ENCODE peak calls at places on chromosome 12, in four cellular contexts. K is HCT116, W is adrenal gland, X is lower leg skin. B is an unnamed sample.

GRCh38 chr12:67501362-67501761 is 147.2 kb upstream of the DYRK2 start:
- DNase-seq in K (no peak), W (no peak), X (no peak), B (no peak)

GRCh38 chr12:12506541-12506940 is 56.1 kb downstream of the DUSP16 start:
- DNase-seq in K (no peak), W (no peak), X (no peak), B (no peak)

GRCh38 chr12:27123642-27124041 is 41.3 kb upstream of the C12orf71 start:
- DNase-seq in W (no peak), X (no peak), K (no peak), B (no peak)

GRCh38 chr12:52268212-52268611 is 6.2 kb upstream of the KRT86 start:
- DNase-seq in K (no peak), W (peak), X (peak), B (no peak)

GRCh38 chr12:32002848-32003493 is 43.8 kb downstream of the RESF1 start:
- DNase-seq in K (no peak), X (no peak), W (no peak), B (no peak)

GRCh38 chr12:131105736-131106356 is 152.1 kb downstream of the ADGRD1 start:
- DNase-seq in X (peak), W (no peak), K (no peak), B (no peak)

GRCh38 chr12:130929363-130929762 is 24.3 kb upstream of the ADGRD1 start:
- DNase-seq in W (no peak), X (no peak), K (no peak), B (no peak)

GRCh38 chr12:47361389-47362031 is 281.8 kb upstream of the AMIGO2 start:
- DNase-seq in W (peak), K (no peak), X (no peak), B (no peak)

GRCh38 chr12:72622556-72622955 is 350.4 kb downstream of the TRHDE start:
- DNase-seq in X (no peak), W (no peak), K (no peak), B (no peak)

GRCh38 chr12:6961695-6962284 is 8.7 kb downstream of the PHB2 start:
- DNase-seq in K (peak), W (peak), X (peak), B (peak)
- TF ChIP-seq POLR2A in K (no peak), W (no peak), X (no peak), B (no peak)

DNA sequence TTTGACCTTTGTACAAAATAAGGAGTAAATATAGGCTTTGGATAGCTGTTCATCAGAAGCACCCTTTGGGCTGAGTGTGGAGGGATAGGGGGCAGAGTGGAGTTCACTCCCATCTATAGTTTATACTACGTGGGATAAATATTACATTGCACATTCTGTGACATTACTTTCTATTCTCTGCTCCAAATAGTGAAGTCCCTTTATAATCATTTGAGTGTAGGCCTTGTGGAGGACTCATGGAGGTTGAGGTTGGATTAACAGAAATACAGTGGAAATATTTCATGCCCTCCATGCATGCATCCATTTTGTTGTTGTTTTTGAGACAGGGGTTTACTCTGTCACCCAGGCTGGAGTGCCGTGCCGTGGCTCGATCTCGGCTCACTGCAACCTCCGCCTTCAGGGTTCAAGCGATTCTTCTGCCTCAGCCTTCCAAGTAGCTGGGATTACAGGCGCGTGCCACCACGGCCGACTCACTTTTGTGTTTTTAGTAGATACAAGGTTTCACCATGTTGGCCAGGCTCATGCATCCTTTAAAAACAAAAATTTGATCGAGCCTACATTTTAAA is 1.4 kb downstream of the CHPT1 start:
- DNase-seq in K (no peak), W (peak), X (no peak), B (peak)
- TF ChIP-seq CTCF in K (peak), W (no peak), X (no peak), B (no peak)

GRCh38 chr12:51009038-51009437 is 17.1 kb downstream of the SLC11A2 start:
- DNase-seq in K (no peak), X (peak), W (peak), B (peak)
- TF ChIP-seq POLR2A in K (no peak), X (no peak), W (no peak), B (no peak)

GRCh38 chr12:83954939-83955601 is 957.5 kb downstream of the SLC6A15 start:
- DNase-seq in K (peak), X (no peak), W (no peak), B (no peak)
- TF ChIP-seq CTCF in K (peak), X (no peak), W (no peak), B (no peak)

GRCh38 chr12:74539765-74540526 is 2.3 kb downstream of the ATXN7L3B start:
- DNase-seq in X (no peak), K (no peak), W (no peak), B (peak)
- TF ChIP-seq POLR2A in X (no peak), K (no peak), W (no peak), B (no peak)

GRCh38 chr12:121048442-121048841 is 9.4 kb upstream of the OASL start:
- DNase-seq in K (no peak), X (no peak), W (no peak), B (no peak)
- TF ChIP-seq CTCF in K (no peak), X (no peak), W (no peak), B (no peak)

DNA sequence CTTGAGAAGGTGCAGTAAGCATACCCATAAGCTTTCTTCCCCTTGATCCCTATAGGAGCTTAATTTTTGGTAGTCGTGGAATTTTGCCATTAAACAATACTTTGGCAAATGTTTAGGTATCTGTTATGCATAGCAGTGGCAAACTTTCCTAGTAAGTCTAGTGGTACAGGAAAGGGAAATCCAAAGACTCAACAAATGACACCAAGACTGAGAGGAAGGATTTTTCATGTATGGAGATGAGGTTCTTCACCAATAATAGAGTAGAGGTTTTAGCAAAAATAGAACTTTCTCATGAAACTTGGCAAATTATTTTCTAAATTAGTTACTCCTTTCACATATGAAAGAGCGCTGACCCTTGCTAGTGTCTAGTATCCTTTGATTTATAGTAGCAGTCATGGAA is 2.8 kb downstream of the EID3 start:
- DNase-seq in X (no peak), K (no peak), W (no peak), B (no peak)
- TF ChIP-seq POLR2A in X (no peak), K (no peak), W (no peak), B (no peak)

DNA sequence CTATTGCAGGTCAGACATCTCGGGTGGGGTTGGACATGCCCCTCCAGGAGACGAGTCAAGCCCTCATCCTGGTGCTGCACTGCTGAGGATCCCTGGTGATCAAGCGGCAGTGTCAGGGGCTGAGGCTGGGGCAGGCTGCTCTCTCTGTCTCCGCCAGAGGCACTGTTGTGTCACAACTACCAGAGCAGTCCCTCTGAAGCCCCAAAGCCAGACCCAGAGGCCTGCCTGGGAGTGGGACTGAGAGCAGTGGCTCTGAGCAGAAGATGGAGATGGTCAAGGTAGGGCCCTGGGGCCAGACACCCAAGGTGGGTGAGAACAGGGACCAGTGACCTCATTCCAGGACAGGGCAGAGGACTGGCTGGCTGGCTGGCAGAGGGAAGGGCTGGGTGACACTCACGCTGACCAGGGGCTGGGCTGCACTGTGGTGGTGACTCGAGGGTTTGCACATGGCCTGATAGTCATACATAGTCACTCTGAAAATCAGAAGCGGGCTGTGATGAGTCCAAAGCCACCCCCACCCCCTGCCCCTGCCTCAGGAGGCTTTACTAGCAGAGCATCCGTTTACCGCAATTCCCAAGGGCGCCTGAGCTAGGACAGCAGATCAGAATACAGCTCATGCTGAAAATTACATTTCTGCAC is 19.6 kb upstream of the LRTM2 start:
- DNase-seq in K (no peak), X (peak), W (peak), B (peak)
- TF ChIP-seq CTCF in K (no peak), X (no peak), W (peak), B (no peak)

B was measured in thyroid gland.